ENCODE peak calls at places on chromosomes 5 and 9, in seven cellular contexts. G, Z, A, M, S, J and O are unnamed samples. For H3K4me1, the result is how much of the 10 kb centered on the place peaks cover.

GRCh38 chr9:75071530-75072122 is 16.3 kb downstream of the NMRK1 start:
- DNase-seq in G (peak), Z (no peak), A (no peak), M (no peak), S (no peak), J (no peak), O (no peak)

GRCh38 chr5:139863855-139864558 is 68.4 kb downstream of the PSD2 start:
- DNase-seq in G (no peak), Z (peak), A (peak), M (peak), S (peak), J (peak), O (peak)

GRCh38 chr5:3277590-3278196 is 317.9 kb upstream of the IRX1 start:
- DNase-seq in G (no peak), Z (no peak), A (no peak), M (peak), S (no peak), J (no peak), O (no peak)

GRCh38 chr5:139869042-139869790 is 73.6 kb downstream of the PSD2 start:
- DNase-seq in G (no peak), Z (no peak), A (no peak), M (no peak), S (no peak), J (no peak), O (no peak)

GRCh38 chr5:106374956-106375355 is 1295.8 kb downstream of the EFNA5 start:
- DNase-seq in G (no peak), Z (no peak), A (no peak), M (no peak), S (no peak), J (no peak), O (no peak)

GRCh38 chr5:181120311-181120710 is 10.7 kb downstream of the OR2V1 start:
- DNase-seq in G (no peak), Z (no peak), A (no peak), M (no peak), S (no peak), J (no peak), O (no peak)

GRCh38 chr5:37370550-37370863 is 399 bp downstream of the NUP155 start:
- DNase-seq in G (no peak), Z (peak), A (no peak), M (no peak), S (no peak), J (no peak), O (no peak)

GRCh38 chr5:134572811-134573210 is 47.3 kb downstream of the JADE2 start:
- DNase-seq in G (no peak), Z (no peak), A (no peak), M (no peak), S (no peak), J (no peak), O (no peak)

GRCh38 chr5:95973793-95974325 is 12.2 kb upstream of the ELL2 start:
- DNase-seq in G (no peak), Z (no peak), A (no peak), M (no peak), S (no peak), J (no peak), O (no peak)

GRCh38 chr9:130607640-130608420 is 28.5 kb downstream of the FUBP3 start:
- DNase-seq in G (no peak), Z (no peak), A (no peak), M (no peak), S (no peak), J (no peak), O (no peak)

GRCh38 chr5:176446884-176447537 is 1.2 kb upstream of the FAF2 start:
- DNase-seq in G (no peak), Z (peak), A (no peak), M (peak), S (peak), J (peak), O (no peak)

GRCh38 chr5:167057665-167058064 is 1233.8 kb upstream of the WWC1 start:
- DNase-seq in G (no peak), Z (no peak), A (no peak), M (no peak), S (peak), J (no peak), O (no peak)

GRCh38 chr5:124705577-124705976 is 40.9 kb downstream of the ZNF608 start:
- DNase-seq in G (no peak), Z (no peak), A (no peak), M (no peak), S (no peak), J (no peak), O (no peak)

GRCh38 chr5:20678814-20679298 is 690.9 kb upstream of the CDH18 start:
- DNase-seq in G (no peak), Z (no peak), A (no peak), M (no peak), S (no peak), J (no peak), O (peak)

GRCh38 chr5:14816999-14817761 is 54.4 kb downstream of the ANKH start:
- DNase-seq in G (no peak), Z (peak), A (no peak), M (no peak), S (no peak), J (no peak), O (peak)

GRCh38 chr9:68462004-68462775 is 78.5 kb downstream of the TMEM252 start:
- DNase-seq in G (no peak), Z (no peak), A (no peak), M (peak), S (no peak), J (peak), O (no peak)

GRCh38 chr5:14884062-14884612 is 12.6 kb upstream of the ANKH start:
- DNase-seq in G (no peak), Z (no peak), A (no peak), M (no peak), S (no peak), J (no peak), O (no peak)

GRCh38 chr5:123976393-123977029 is 464.5 kb downstream of the CSNK1G3 start:
- DNase-seq in G (no peak), Z (no peak), A (no peak), M (no peak), S (no peak), J (no peak), O (no peak)

GRCh38 chr5:124000558-124000957 is 488.6 kb downstream of the CSNK1G3 start:
- DNase-seq in G (no peak), Z (no peak), A (no peak), M (no peak), S (no peak), J (no peak), O (no peak)

GRCh38 chr5:39138182-39138487 is 63.9 kb upstream of the RICTOR start:
- DNase-seq in G (no peak), Z (no peak), A (no peak), M (no peak), S (no peak), J (no peak), O (no peak)

GRCh38 chr5:133469846-133470245 is 142.5 kb downstream of the FSTL4 start:
- DNase-seq in G (no peak), Z (no peak), A (no peak), M (no peak), S (no peak), J (no peak), O (no peak)

GRCh38 chr5:117719413-117719812 is 1144.8 kb upstream of the SEMA6A start:
- DNase-seq in G (no peak), Z (no peak), A (no peak), M (no peak), S (no peak), J (no peak), O (no peak)

GRCh38 chr5:115179959-115180709 is 10.4 kb upstream of the TRIM36 start:
- DNase-seq in G (no peak), Z (no peak), A (peak), M (peak), S (no peak), J (peak), O (no peak)

GRCh38 chr5:135230326-135230925 is 168.6 kb downstream of the MACROH2A1 start:
- DNase-seq in G (no peak), Z (peak), A (peak), M (no peak), S (peak), J (no peak), O (peak)

GRCh38 chr5:57598756-57599155 is 116.1 kb upstream of the ACTBL2 start:
- DNase-seq in G (peak), Z (no peak), A (no peak), M (no peak), S (no peak), J (no peak), O (no peak)

GRCh38 chr9:101737705-101738565 is 512 bp downstream of the GRIN3A start:
- DNase-seq in G (no peak), Z (no peak), A (peak), M (peak), S (no peak), J (no peak), O (peak)

GRCh38 chr9:129572052-129572425 is 48.9 kb downstream of the C9orf50 start:
- DNase-seq in G (no peak), Z (no peak), A (no peak), M (no peak), S (no peak), J (no peak), O (no peak)
- H3K4me1 ChIP-seq in G (half or more), Z (under half), A (under half), M (under half), S (under half), J (under half), O (under half)

GRCh38 chr5:171954721-171955120 is 51.7 kb downstream of the FBXW11 start:
- DNase-seq in G (no peak), Z (no peak), A (no peak), M (no peak), S (no peak), J (no peak), O (no peak)
- H3K4me1 ChIP-seq in G (half or more), Z (under half), A (under half), M (under half), S (half or more), J (under half), O (under half)

GRCh38 chr5:149386166-149386565 is 7.1 kb upstream of the IL17B start:
- DNase-seq in G (no peak), Z (no peak), A (peak), M (no peak), S (peak), J (no peak), O (no peak)
- H3K4me1 ChIP-seq in G (under half), Z (under half), A (under half), M (under half), S (half or more), J (half or more), O (under half)

DNA sequence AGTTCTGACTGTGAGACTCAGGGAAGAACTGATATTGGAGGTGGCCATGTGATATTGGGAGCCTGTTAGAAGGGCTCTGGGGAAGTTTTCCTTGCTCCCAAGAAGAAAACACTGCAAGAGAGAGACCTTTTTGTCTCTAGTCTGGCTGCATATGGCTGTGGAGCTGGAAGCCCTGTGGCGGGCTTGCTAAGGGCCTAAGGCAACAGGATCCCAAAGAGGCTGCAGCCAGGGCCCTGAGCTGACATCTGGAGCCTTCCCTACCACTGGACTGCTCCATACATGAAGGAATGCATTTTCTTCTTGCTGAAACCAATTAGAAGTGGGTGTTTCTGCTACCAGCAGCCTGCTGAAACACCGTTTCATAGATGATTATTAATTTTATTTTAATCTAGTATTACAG is 42.2 kb downstream of the GNAQ start:
- DNase-seq in G (no peak), Z (no peak), A (no peak), M (no peak), S (no peak), J (no peak), O (no peak)
- H3K4me1 ChIP-seq in G (under half), Z (under half), A (under half), M (under half), S (under half), J (under half), O (under half)

GRCh38 chr9:83956288-83957028 is 23.6 kb downstream of the HNRNPK start:
- DNase-seq in G (no peak), Z (peak), A (peak), M (no peak), S (peak), J (peak), O (peak)
- H3K4me1 ChIP-seq in G (under half), Z (under half), A (under half), M (under half), S (under half), J (under half), O (under half)

GRCh38 chr9:100521282-100521681 is 48.3 kb downstream of the TMEFF1 start:
- DNase-seq in G (no peak), Z (no peak), A (no peak), M (no peak), S (no peak), J (no peak), O (no peak)
- H3K4me1 ChIP-seq in G (under half), Z (under half), A (under half), M (under half), S (under half), J (under half), O (under half)

GRCh38 chr5:111733571-111733970 is 23.4 kb downstream of the NREP start:
- DNase-seq in G (no peak), Z (no peak), A (no peak), M (no peak), S (no peak), J (no peak), O (no peak)
- H3K4me1 ChIP-seq in G (under half), Z (under half), A (under half), M (under half), S (under half), J (under half), O (under half)

GRCh38 chr9:131673068-131673467 is 66.8 kb downstream of the RAPGEF1 start:
- DNase-seq in G (no peak), Z (no peak), A (no peak), M (no peak), S (no peak), J (no peak), O (no peak)
- H3K4me1 ChIP-seq in G (under half), Z (under half), A (under half), M (half or more), S (half or more), J (half or more), O (under half)